ENCODE peak calls at places on chromosomes 6 and 20, in nine cellular contexts. Y is heart left ventricle; K is HepG2; N is hepatocyte; Q is mucosa of descending colon; L is CD8-positive, alpha-beta T cell; R is CD4-positive, alpha-beta memory T cell; F is aorta; I is neural progenitor cell. A is an unnamed sample.

GRCh38 chr20:15487030-15487429 is 1086.2 kb downstream of the KIF16B start:
- DNase-seq in N (no peak), I (no peak), K (no peak), F (no peak), L (no peak), R (no peak), Y (no peak), Q (no peak), A (no peak)

GRCh38 chr6:62516287-62517152 is 230.5 kb upstream of the KHDRBS2 start:
- DNase-seq in Q (no peak), I (peak; percentile 15), L (no peak), R (no peak), Y (no peak), F (no peak), K (no peak), N (no peak), A (no peak)

GRCh38 chr6:24692415-24692814 is 25.5 kb downstream of the ACOT13 start:
- DNase-seq in L (no peak), Q (no peak), I (no peak), F (no peak), R (no peak), N (no peak), K (no peak), Y (no peak), A (no peak)

GRCh38 chr20:43016257-43016656 is 173.4 kb downstream of the PTPRT start:
- DNase-seq in Q (no peak), N (no peak), F (no peak), K (no peak), R (no peak), L (no peak), Y (no peak), I (no peak), A (no peak)

GRCh38 chr20:32332614-32333013 is 25.5 kb upstream of the ASXL1 start:
- DNase-seq in I (no peak), L (no peak), Q (no peak), N (no peak), R (no peak), K (no peak), Y (no peak), F (no peak), A (no peak)

GRCh38 chr6:40550096-40550731 is 37.0 kb downstream of the LRFN2 start:
- DNase-seq in Y (no peak), L (no peak), R (no peak), Q (no peak), I (peak; percentile 66), N (peak; percentile 67), F (no peak), K (peak; percentile 54), A (peak; percentile 34)

GRCh38 chr6:51855310-51856082 is 231.9 kb downstream of the PKHD1 start:
- DNase-seq in Q (no peak), K (peak; percentile 79), N (peak; percentile 87), L (no peak), Y (no peak), I (peak; percentile 93), R (peak; percentile 19), F (no peak), A (no peak)

GRCh38 chr6:63807056-63807455 is 171.5 kb downstream of the PHF3 start:
- DNase-seq in N (no peak), I (no peak), R (no peak), F (no peak), Y (no peak), L (no peak), K (no peak), Q (no peak), A (no peak)

GRCh38 chr20:11379257-11380011 is 538.3 kb upstream of the BTBD3 start:
- DNase-seq in F (no peak), L (no peak), Q (no peak), R (no peak), Y (no peak), K (peak; percentile 47), N (peak; percentile 78), I (peak; percentile 87), A (no peak)

GRCh38 chr6:157552171-157552747 is 171.3 kb downstream of the ZDHHC14 start:
- DNase-seq in N (no peak), Q (no peak), I (peak; percentile 90), R (no peak), L (no peak), K (no peak), Y (no peak), F (no peak), A (no peak)

GRCh38 chr20:17888044-17888443 is 80.5 kb downstream of the SNX5 start:
- DNase-seq in Y (no peak), N (no peak), I (no peak), Q (no peak), L (no peak), K (no peak), F (no peak), R (no peak), A (no peak)

GRCh38 chr6:22146581-22147468 is 150.0 kb downstream of the PRL start:
- DNase-seq in R (no peak), Q (peak; percentile 27), N (no peak), K (no peak), F (no peak), I (no peak), L (peak; percentile 25), Y (peak; percentile 27), A (no peak)

GRCh38 chr6:50990750-50991446 is 172.2 kb downstream of the TFAP2B start:
- DNase-seq in I (no peak), F (no peak), R (no peak), K (peak; percentile 11), Q (no peak), L (no peak), Y (no peak), N (no peak), A (no peak)

GRCh38 chr20:20425785-20426471 is 58.0 kb downstream of the INSM1 start:
- DNase-seq in K (no peak), L (no peak), R (no peak), F (no peak), I (no peak), Y (no peak), Q (no peak), N (no peak), A (no peak)

GRCh38 chr6:48641544-48641943 is 530.5 kb upstream of the PTCHD4 start:
- DNase-seq in R (no peak), I (no peak), F (no peak), N (no peak), Q (no peak), Y (no peak), L (no peak), K (no peak), A (no peak)

GRCh38 chr6:169048806-169049205 is 204.8 kb downstream of the THBS2 start:
- DNase-seq in F (no peak), I (no peak), K (no peak), L (no peak), Y (no peak), Q (no peak), R (no peak), N (no peak), A (no peak)

GRCh38 chr6:167495506-167496391 is 170.9 kb downstream of the TTLL2 start:
- DNase-seq in Q (no peak), N (no peak), L (no peak), K (no peak), F (no peak), I (peak; percentile 33), Y (no peak), R (no peak), A (no peak)

GRCh38 chr20:44522841-44523240 is 971 bp upstream of the SERINC3 start:
- DNase-seq in K (no peak), F (no peak), I (no peak), N (no peak), R (no peak), Y (no peak), L (no peak), Q (no peak), A (no peak)

GRCh38 chr6:44073612-44074382 is 53.5 kb downstream of the MRPL14 start:
- DNase-seq in Q (no peak), K (no peak), F (no peak), L (no peak), N (no peak), R (no peak), I (no peak), Y (peak; percentile 59), A (no peak)

GRCh38 chr20:14432597-14432996 is 95.2 kb upstream of the FLRT3 start:
- DNase-seq in K (no peak), N (no peak), Y (no peak), F (no peak), L (no peak), Q (no peak), R (no peak), I (no peak), A (no peak)

GRCh38 chr20:14434379-14435136 is 97.1 kb upstream of the FLRT3 start:
- DNase-seq in K (no peak), I (no peak), R (no peak), F (no peak), Y (no peak), Q (no peak), N (no peak), L (no peak), A (no peak)

GRCh38 chr20:14431568-14431967 is 94.2 kb upstream of the FLRT3 start:
- DNase-seq in L (no peak), I (no peak), N (no peak), R (no peak), Y (no peak), Q (no peak), K (no peak), F (no peak), A (no peak)
- H3K4me3 ChIP-seq in L (no peak overlapping the region), I (no peak overlapping the region), N (no peak overlapping the region), R (no peak overlapping the region), Y (no peak overlapping the region), Q (no peak overlapping the region), K (no peak overlapping the region), F (no peak overlapping the region), A (no peak overlapping the region)

DNA sequence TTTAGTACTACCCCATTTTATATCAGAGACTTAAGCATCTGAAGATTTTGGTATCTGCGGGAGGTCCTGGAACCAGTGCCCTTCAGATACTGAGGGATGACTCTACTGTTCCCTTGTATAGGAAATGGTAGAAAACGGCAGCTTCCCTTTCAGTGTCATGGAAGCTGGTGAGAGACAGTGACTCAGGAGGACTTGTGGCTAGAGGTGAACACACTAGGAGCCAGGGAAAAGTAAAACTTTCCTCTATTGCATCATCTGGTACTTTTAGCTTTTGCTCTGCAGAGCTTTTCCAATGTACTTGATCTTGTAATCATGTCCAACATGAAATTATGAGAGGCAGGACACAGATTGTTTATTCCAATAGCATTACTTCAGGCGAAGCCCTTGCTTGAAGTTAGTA is 45.0 kb downstream of the RNF144B start:
- DNase-seq in L (no peak), R (no peak), K (no peak), I (no peak), F (no peak), N (no peak), Q (no peak), Y (no peak), A (no peak)
- H3K36me3 ChIP-seq in L (no peaks in the 10 kb centered on the region), R (no peaks in the 10 kb centered on the region), K (no peaks in the 10 kb centered on the region), I (no peaks in the 10 kb centered on the region), F (no peaks in the 10 kb centered on the region), N (no peaks in the 10 kb centered on the region), Q (no peaks in the 10 kb centered on the region), Y (no peaks in the 10 kb centered on the region), A (peaks cover 4% of the 10 kb centered on the region)

GRCh38 chr6:87541726-87542125 is 48.1 kb downstream of the RARS2 start:
- DNase-seq in Y (no peak), L (no peak), N (no peak), Q (no peak), I (no peak), K (no peak), F (no peak), R (no peak), A (no peak)
- H3K4me3 ChIP-seq in Y (no peak overlapping the region), L (no peak overlapping the region), N (no peak overlapping the region), Q (no peak overlapping the region), I (no peak overlapping the region), K (no peak overlapping the region), F (no peak overlapping the region), R (no peak overlapping the region), A (no peak overlapping the region)

GRCh38 chr6:128918886-128919285 is 35.9 kb downstream of the LAMA2 start:
- DNase-seq in L (no peak), Y (no peak), F (no peak), K (no peak), I (no peak), R (no peak), N (no peak), Q (no peak), A (no peak)
- H3K36me3 ChIP-seq in L (no peaks in the 10 kb centered on the region), Y (no peaks in the 10 kb centered on the region), F (no peaks in the 10 kb centered on the region), K (no peaks in the 10 kb centered on the region), I (no peaks in the 10 kb centered on the region), R (no peaks in the 10 kb centered on the region), N (no peaks in the 10 kb centered on the region), Q (no peaks in the 10 kb centered on the region), A (no peaks in the 10 kb centered on the region)